ENCODE peak calls at places on chromosomes 16 and 17, in ten cellular contexts. One of them, this sample, is unnamed.

GRCh38 chr17:34797724-34798123 is 163.5 kb downstream of the CCT6B start:
- DNase-seq in C1 segment of cervical spinal cord: no peak
- DNase-seq in substantia nigra: no peak
- DNase-seq in activated CD4-positive, alpha-beta T cell treated with anti-CD3 and anti-CD28 coated beads, Interleukin-2, amount 50 U/mL, for 1 hour: peak; percentile 15
- DNase-seq in GM20000: peak; percentile 38
- DNase-seq in NCI-H1092 treated with DMSO at 0.1 percent for 48 hours: no peak
- DNase-seq in SW 1271: no peak
- DNase-seq in kidney glomerular epithelial cell: peak; percentile 2
- DNase-seq in T-helper 9 cell: no peak
- DNase-seq in stimulated activated effector memory CD8-positive, alpha-beta T cell treated with anti-CD3 and anti-CD28 coated beads, Interleukin-12 subunit alpha, Interleukin-12 subunit beta, amount 100 ng/mL, for 72 hours: peak; percentile 51
- DNase-seq in this sample: no peak

GRCh38 chr16:3503513-3503912 is 2.7 kb downstream of the CLUAP1 start:
- DNase-seq in T-helper 9 cell: peak; percentile 7
- DNase-seq in substantia nigra: no peak
- DNase-seq in SW 1271: no peak
- DNase-seq in C1 segment of cervical spinal cord: no peak
- DNase-seq in NCI-H1092 treated with DMSO at 0.1 percent for 48 hours: no peak
- DNase-seq in activated CD4-positive, alpha-beta T cell treated with anti-CD3 and anti-CD28 coated beads, Interleukin-2, amount 50 U/mL, for 1 hour: peak; percentile 48
- DNase-seq in stimulated activated effector memory CD8-positive, alpha-beta T cell treated with anti-CD3 and anti-CD28 coated beads, Interleukin-12 subunit alpha, Interleukin-12 subunit beta, amount 100 ng/mL, for 72 hours: peak; percentile 67
- DNase-seq in kidney glomerular epithelial cell: no peak
- DNase-seq in GM20000: peak; percentile 23
- DNase-seq in this sample: no peak

GRCh38 chr16:85569039-85569614 is 44.0 kb upstream of the GSE1 start:
- DNase-seq in NCI-H1092 treated with DMSO at 0.1 percent for 48 hours: no peak
- DNase-seq in C1 segment of cervical spinal cord: no peak
- DNase-seq in kidney glomerular epithelial cell: no peak
- DNase-seq in GM20000: no peak
- DNase-seq in substantia nigra: no peak
- DNase-seq in stimulated activated effector memory CD8-positive, alpha-beta T cell treated with anti-CD3 and anti-CD28 coated beads, Interleukin-12 subunit alpha, Interleukin-12 subunit beta, amount 100 ng/mL, for 72 hours: no peak
- DNase-seq in SW 1271: no peak
- DNase-seq in T-helper 9 cell: no peak
- DNase-seq in activated CD4-positive, alpha-beta T cell treated with anti-CD3 and anti-CD28 coated beads, Interleukin-2, amount 50 U/mL, for 1 hour: no peak
- DNase-seq in this sample: no peak

GRCh38 chr17:6435968-6436367 is 1.0 kb upstream of the AIPL1 start:
- DNase-seq in GM20000: peak; percentile 84
- DNase-seq in T-helper 9 cell: peak; percentile 48
- DNase-seq in SW 1271: peak; percentile 66
- DNase-seq in C1 segment of cervical spinal cord: peak; percentile 13
- DNase-seq in NCI-H1092 treated with DMSO at 0.1 percent for 48 hours: peak; percentile 31
- DNase-seq in stimulated activated effector memory CD8-positive, alpha-beta T cell treated with anti-CD3 and anti-CD28 coated beads, Interleukin-12 subunit alpha, Interleukin-12 subunit beta, amount 100 ng/mL, for 72 hours: peak; percentile 71
- DNase-seq in substantia nigra: peak; percentile 38
- DNase-seq in kidney glomerular epithelial cell: peak; percentile 51
- DNase-seq in activated CD4-positive, alpha-beta T cell treated with anti-CD3 and anti-CD28 coated beads, Interleukin-2, amount 50 U/mL, for 1 hour: peak; percentile 61
- DNase-seq in this sample: peak; percentile 41

GRCh38 chr17:6075050-6075449 is 4.9 kb downstream of the WSCD1 start:
- DNase-seq in substantia nigra: no peak
- DNase-seq in SW 1271: no peak
- DNase-seq in kidney glomerular epithelial cell: no peak
- DNase-seq in stimulated activated effector memory CD8-positive, alpha-beta T cell treated with anti-CD3 and anti-CD28 coated beads, Interleukin-12 subunit alpha, Interleukin-12 subunit beta, amount 100 ng/mL, for 72 hours: no peak
- DNase-seq in T-helper 9 cell: no peak
- DNase-seq in activated CD4-positive, alpha-beta T cell treated with anti-CD3 and anti-CD28 coated beads, Interleukin-2, amount 50 U/mL, for 1 hour: no peak
- DNase-seq in GM20000: no peak
- DNase-seq in NCI-H1092 treated with DMSO at 0.1 percent for 48 hours: no peak
- DNase-seq in C1 segment of cervical spinal cord: no peak
- DNase-seq in this sample: no peak

GRCh38 chr16:67199011-67199807 is at the start of gene ELMO3:
- DNase-seq in T-helper 9 cell: no peak
- DNase-seq in GM20000: no peak
- DNase-seq in SW 1271: no peak
- DNase-seq in stimulated activated effector memory CD8-positive, alpha-beta T cell treated with anti-CD3 and anti-CD28 coated beads, Interleukin-12 subunit alpha, Interleukin-12 subunit beta, amount 100 ng/mL, for 72 hours: no peak
- DNase-seq in activated CD4-positive, alpha-beta T cell treated with anti-CD3 and anti-CD28 coated beads, Interleukin-2, amount 50 U/mL, for 1 hour: no peak
- DNase-seq in kidney glomerular epithelial cell: no peak
- DNase-seq in C1 segment of cervical spinal cord: no peak
- DNase-seq in NCI-H1092 treated with DMSO at 0.1 percent for 48 hours: no peak
- DNase-seq in substantia nigra: no peak
- DNase-seq in this sample: no peak

GRCh38 chr17:8020251-8020650 is 17.8 kb downstream of the GUCY2D start:
- DNase-seq in NCI-H1092 treated with DMSO at 0.1 percent for 48 hours: no peak
- DNase-seq in activated CD4-positive, alpha-beta T cell treated with anti-CD3 and anti-CD28 coated beads, Interleukin-2, amount 50 U/mL, for 1 hour: no peak
- DNase-seq in kidney glomerular epithelial cell: no peak
- DNase-seq in substantia nigra: no peak
- DNase-seq in GM20000: no peak
- DNase-seq in T-helper 9 cell: no peak
- DNase-seq in stimulated activated effector memory CD8-positive, alpha-beta T cell treated with anti-CD3 and anti-CD28 coated beads, Interleukin-12 subunit alpha, Interleukin-12 subunit beta, amount 100 ng/mL, for 72 hours: no peak
- DNase-seq in SW 1271: no peak
- DNase-seq in C1 segment of cervical spinal cord: no peak
- DNase-seq in this sample: no peak

GRCh38 chr17:32518856-32519768 is 32.3 kb downstream of the CDK5R1 start:
- DNase-seq in NCI-H1092 treated with DMSO at 0.1 percent for 48 hours: peak; percentile 86
- DNase-seq in C1 segment of cervical spinal cord: peak; percentile 31
- DNase-seq in activated CD4-positive, alpha-beta T cell treated with anti-CD3 and anti-CD28 coated beads, Interleukin-2, amount 50 U/mL, for 1 hour: peak; percentile 79
- DNase-seq in SW 1271: no peak
- DNase-seq in GM20000: peak; percentile 77
- DNase-seq in T-helper 9 cell: peak; percentile 35
- DNase-seq in substantia nigra: no peak
- DNase-seq in kidney glomerular epithelial cell: no peak
- DNase-seq in stimulated activated effector memory CD8-positive, alpha-beta T cell treated with anti-CD3 and anti-CD28 coated beads, Interleukin-12 subunit alpha, Interleukin-12 subunit beta, amount 100 ng/mL, for 72 hours: peak; percentile 65
- DNase-seq in this sample: peak; percentile 62

GRCh38 chr16:50697881-50698767 is 4.7 kb downstream of the NOD2 start:
- DNase-seq in stimulated activated effector memory CD8-positive, alpha-beta T cell treated with anti-CD3 and anti-CD28 coated beads, Interleukin-12 subunit alpha, Interleukin-12 subunit beta, amount 100 ng/mL, for 72 hours: peak; percentile 82
- DNase-seq in kidney glomerular epithelial cell: peak; percentile 54
- DNase-seq in C1 segment of cervical spinal cord: peak; percentile 49
- DNase-seq in SW 1271: no peak
- DNase-seq in T-helper 9 cell: no peak
- DNase-seq in substantia nigra: no peak
- DNase-seq in NCI-H1092 treated with DMSO at 0.1 percent for 48 hours: no peak
- DNase-seq in activated CD4-positive, alpha-beta T cell treated with anti-CD3 and anti-CD28 coated beads, Interleukin-2, amount 50 U/mL, for 1 hour: no peak
- DNase-seq in GM20000: peak; percentile 74
- DNase-seq in this sample: peak; percentile 70

GRCh38 chr16:50306287-50306686 is 39.9 kb downstream of the ADCY7 start:
- DNase-seq in C1 segment of cervical spinal cord: no peak
- DNase-seq in stimulated activated effector memory CD8-positive, alpha-beta T cell treated with anti-CD3 and anti-CD28 coated beads, Interleukin-12 subunit alpha, Interleukin-12 subunit beta, amount 100 ng/mL, for 72 hours: no peak
- DNase-seq in NCI-H1092 treated with DMSO at 0.1 percent for 48 hours: no peak
- DNase-seq in T-helper 9 cell: no peak
- DNase-seq in GM20000: no peak
- DNase-seq in activated CD4-positive, alpha-beta T cell treated with anti-CD3 and anti-CD28 coated beads, Interleukin-2, amount 50 U/mL, for 1 hour: no peak
- DNase-seq in substantia nigra: no peak
- DNase-seq in SW 1271: no peak
- DNase-seq in kidney glomerular epithelial cell: no peak
- DNase-seq in this sample: no peak

GRCh38 chr16:84239910-84240309 is at the start of gene KCNG4:
- DNase-seq in substantia nigra: no peak
- DNase-seq in activated CD4-positive, alpha-beta T cell treated with anti-CD3 and anti-CD28 coated beads, Interleukin-2, amount 50 U/mL, for 1 hour: no peak
- DNase-seq in C1 segment of cervical spinal cord: no peak
- DNase-seq in stimulated activated effector memory CD8-positive, alpha-beta T cell treated with anti-CD3 and anti-CD28 coated beads, Interleukin-12 subunit alpha, Interleukin-12 subunit beta, amount 100 ng/mL, for 72 hours: no peak
- DNase-seq in T-helper 9 cell: no peak
- DNase-seq in SW 1271: no peak
- DNase-seq in NCI-H1092 treated with DMSO at 0.1 percent for 48 hours: no peak
- DNase-seq in GM20000: no peak
- DNase-seq in kidney glomerular epithelial cell: no peak
- DNase-seq in this sample: no peak

GRCh38 chr17:44933824-44934744 is 13.5 kb downstream of the KIF18B start:
- DNase-seq in GM20000: no peak
- DNase-seq in stimulated activated effector memory CD8-positive, alpha-beta T cell treated with anti-CD3 and anti-CD28 coated beads, Interleukin-12 subunit alpha, Interleukin-12 subunit beta, amount 100 ng/mL, for 72 hours: no peak
- DNase-seq in kidney glomerular epithelial cell: no peak
- DNase-seq in NCI-H1092 treated with DMSO at 0.1 percent for 48 hours: no peak
- DNase-seq in C1 segment of cervical spinal cord: no peak
- DNase-seq in SW 1271: no peak
- DNase-seq in activated CD4-positive, alpha-beta T cell treated with anti-CD3 and anti-CD28 coated beads, Interleukin-2, amount 50 U/mL, for 1 hour: no peak
- DNase-seq in T-helper 9 cell: no peak
- DNase-seq in substantia nigra: no peak
- DNase-seq in this sample: no peak

GRCh38 chr16:81693047-81693446 is 86.0 kb upstream of the PLCG2 start:
- DNase-seq in GM20000: no peak
- DNase-seq in SW 1271: no peak
- DNase-seq in T-helper 9 cell: no peak
- DNase-seq in NCI-H1092 treated with DMSO at 0.1 percent for 48 hours: no peak
- DNase-seq in kidney glomerular epithelial cell: no peak
- DNase-seq in C1 segment of cervical spinal cord: no peak
- DNase-seq in activated CD4-positive, alpha-beta T cell treated with anti-CD3 and anti-CD28 coated beads, Interleukin-2, amount 50 U/mL, for 1 hour: no peak
- DNase-seq in stimulated activated effector memory CD8-positive, alpha-beta T cell treated with anti-CD3 and anti-CD28 coated beads, Interleukin-12 subunit alpha, Interleukin-12 subunit beta, amount 100 ng/mL, for 72 hours: no peak
- DNase-seq in substantia nigra: peak; percentile 15
- DNase-seq in this sample: no peak

GRCh38 chr17:3035256-3035967 is 28.0 kb downstream of the OR1D5 start:
- DNase-seq in T-helper 9 cell: no peak
- DNase-seq in stimulated activated effector memory CD8-positive, alpha-beta T cell treated with anti-CD3 and anti-CD28 coated beads, Interleukin-12 subunit alpha, Interleukin-12 subunit beta, amount 100 ng/mL, for 72 hours: no peak
- DNase-seq in kidney glomerular epithelial cell: no peak
- DNase-seq in substantia nigra: no peak
- DNase-seq in SW 1271: no peak
- DNase-seq in GM20000: no peak
- DNase-seq in NCI-H1092 treated with DMSO at 0.1 percent for 48 hours: no peak
- DNase-seq in activated CD4-positive, alpha-beta T cell treated with anti-CD3 and anti-CD28 coated beads, Interleukin-2, amount 50 U/mL, for 1 hour: no peak
- DNase-seq in C1 segment of cervical spinal cord: no peak
- DNase-seq in this sample: no peak

GRCh38 chr17:8332688-8333087 is 7.0 kb upstream of the ODF4 start:
- DNase-seq in SW 1271: no peak
- DNase-seq in C1 segment of cervical spinal cord: no peak
- DNase-seq in kidney glomerular epithelial cell: no peak
- DNase-seq in substantia nigra: no peak
- DNase-seq in activated CD4-positive, alpha-beta T cell treated with anti-CD3 and anti-CD28 coated beads, Interleukin-2, amount 50 U/mL, for 1 hour: no peak
- DNase-seq in GM20000: no peak
- DNase-seq in NCI-H1092 treated with DMSO at 0.1 percent for 48 hours: no peak
- DNase-seq in stimulated activated effector memory CD8-positive, alpha-beta T cell treated with anti-CD3 and anti-CD28 coated beads, Interleukin-12 subunit alpha, Interleukin-12 subunit beta, amount 100 ng/mL, for 72 hours: no peak
- DNase-seq in T-helper 9 cell: no peak
- DNase-seq in this sample: no peak

GRCh38 chr16:678858-679807 is 1.1 kb upstream of the STUB1 start:
- DNase-seq in C1 segment of cervical spinal cord: peak; percentile 41
- DNase-seq in stimulated activated effector memory CD8-positive, alpha-beta T cell treated with anti-CD3 and anti-CD28 coated beads, Interleukin-12 subunit alpha, Interleukin-12 subunit beta, amount 100 ng/mL, for 72 hours: peak; percentile 82
- DNase-seq in activated CD4-positive, alpha-beta T cell treated with anti-CD3 and anti-CD28 coated beads, Interleukin-2, amount 50 U/mL, for 1 hour: peak; percentile 40
- DNase-seq in SW 1271: peak; percentile 42
- DNase-seq in NCI-H1092 treated with DMSO at 0.1 percent for 48 hours: peak; percentile 77
- DNase-seq in GM20000: peak; percentile 68
- DNase-seq in substantia nigra: peak; percentile 61
- DNase-seq in kidney glomerular epithelial cell: peak; percentile 33
- DNase-seq in T-helper 9 cell: peak; percentile 42
- DNase-seq in this sample: peak; percentile 74

GRCh38 chr16:89316701-89317100 is 99.2 kb downstream of the ZNF778 start:
- DNase-seq in stimulated activated effector memory CD8-positive, alpha-beta T cell treated with anti-CD3 and anti-CD28 coated beads, Interleukin-12 subunit alpha, Interleukin-12 subunit beta, amount 100 ng/mL, for 72 hours: no peak
- DNase-seq in GM20000: no peak
- DNase-seq in SW 1271: no peak
- DNase-seq in NCI-H1092 treated with DMSO at 0.1 percent for 48 hours: no peak
- DNase-seq in substantia nigra: no peak
- DNase-seq in activated CD4-positive, alpha-beta T cell treated with anti-CD3 and anti-CD28 coated beads, Interleukin-2, amount 50 U/mL, for 1 hour: no peak
- DNase-seq in T-helper 9 cell: no peak
- DNase-seq in kidney glomerular epithelial cell: no peak
- DNase-seq in C1 segment of cervical spinal cord: no peak
- DNase-seq in this sample: no peak

GRCh38 chr17:61285483-61286320 is 113.9 kb upstream of the TBX2 start:
- DNase-seq in NCI-H1092 treated with DMSO at 0.1 percent for 48 hours: no peak
- DNase-seq in kidney glomerular epithelial cell: no peak
- DNase-seq in C1 segment of cervical spinal cord: no peak
- DNase-seq in T-helper 9 cell: no peak
- DNase-seq in stimulated activated effector memory CD8-positive, alpha-beta T cell treated with anti-CD3 and anti-CD28 coated beads, Interleukin-12 subunit alpha, Interleukin-12 subunit beta, amount 100 ng/mL, for 72 hours: no peak
- DNase-seq in substantia nigra: no peak
- DNase-seq in GM20000: no peak
- DNase-seq in activated CD4-positive, alpha-beta T cell treated with anti-CD3 and anti-CD28 coated beads, Interleukin-2, amount 50 U/mL, for 1 hour: no peak
- DNase-seq in SW 1271: no peak
- DNase-seq in this sample: peak; percentile 66

GRCh38 chr17:60134396-60135159 is 15.2 kb upstream of the CA4 start:
- DNase-seq in activated CD4-positive, alpha-beta T cell treated with anti-CD3 and anti-CD28 coated beads, Interleukin-2, amount 50 U/mL, for 1 hour: no peak
- DNase-seq in kidney glomerular epithelial cell: no peak
- DNase-seq in GM20000: no peak
- DNase-seq in C1 segment of cervical spinal cord: no peak
- DNase-seq in substantia nigra: no peak
- DNase-seq in stimulated activated effector memory CD8-positive, alpha-beta T cell treated with anti-CD3 and anti-CD28 coated beads, Interleukin-12 subunit alpha, Interleukin-12 subunit beta, amount 100 ng/mL, for 72 hours: no peak
- DNase-seq in NCI-H1092 treated with DMSO at 0.1 percent for 48 hours: peak; percentile 34
- DNase-seq in SW 1271: peak; percentile 22
- DNase-seq in T-helper 9 cell: no peak
- DNase-seq in this sample: peak; percentile 57

This sample was measured in heart right ventricle.